ENCODE peak calls at places on chromosomes 13 and 19, in six cellular contexts. P is GM12865, V is NB4, L is psoas muscle, K is fibroblast of the aortic adventitia, W is astrocyte of the spinal cord. X is an unnamed sample.

GRCh38 chr19:17184381-17184841 is 30.7 kb upstream of the USE1 start:
- DNase-seq in K (no peak), V (no peak), P (no peak), L (no peak), W (no peak), X (no peak)

GRCh38 chr13:44879452-44880058 is 109.7 kb downstream of the NUFIP1 start:
- DNase-seq in K (peak; percentile 72), W (peak; percentile 58), L (no peak), P (peak; percentile 65), V (peak; percentile 61), X (peak; percentile 53)

GRCh38 chr13:92224052-92224821 is 825.8 kb downstream of the GPC5 start:
- DNase-seq in W (peak; percentile 95), K (peak; percentile 93), V (peak; percentile 92), P (no peak), L (no peak), X (peak; percentile 95)

GRCh38 chr19:48498922-48499321 is 12.7 kb downstream of the LMTK3 start:
- DNase-seq in W (no peak), V (no peak), L (no peak), P (no peak), K (no peak), X (no peak)

GRCh38 chr13:19860884-19861655 is 2.4 kb downstream of the ZMYM5 start:
- DNase-seq in L (no peak), K (peak; percentile 66), W (peak; percentile 64), P (peak; percentile 11), V (peak; percentile 43), X (peak; percentile 48)

GRCh38 chr19:50203281-50204080 is at the start of gene MYH14:
- DNase-seq in K (no peak), L (peak; percentile 97), V (no peak), P (no peak), W (peak; percentile 9), X (no peak)

GRCh38 chr19:23065306-23065705 is 51.5 kb upstream of the ZNF730 start:
- DNase-seq in P (no peak), L (no peak), W (no peak), V (no peak), K (no peak), X (no peak)

GRCh38 chr13:72221276-72221962 is 354.4 kb upstream of the DACH1 start:
- DNase-seq in K (no peak), L (no peak), W (no peak), V (peak; percentile 48), P (peak; percentile 27), X (no peak)

GRCh38 chr19:11191273-11191755 is 6.0 kb downstream of the KANK2 start:
- DNase-seq in L (peak; percentile 91), W (peak; percentile 57), P (peak; percentile 50), V (no peak), K (peak; percentile 62), X (peak; percentile 86)

GRCh38 chr19:53285087-53285486 is 17.6 kb upstream of the VN1R4 start:
- DNase-seq in W (no peak), P (no peak), K (no peak), V (no peak), L (no peak), X (no peak)

GRCh38 chr13:73578251-73578875 is 519.6 kb downstream of the KLF5 start:
- DNase-seq in K (peak; percentile 18), P (no peak), V (no peak), W (no peak), L (no peak), X (no peak)

DNA sequence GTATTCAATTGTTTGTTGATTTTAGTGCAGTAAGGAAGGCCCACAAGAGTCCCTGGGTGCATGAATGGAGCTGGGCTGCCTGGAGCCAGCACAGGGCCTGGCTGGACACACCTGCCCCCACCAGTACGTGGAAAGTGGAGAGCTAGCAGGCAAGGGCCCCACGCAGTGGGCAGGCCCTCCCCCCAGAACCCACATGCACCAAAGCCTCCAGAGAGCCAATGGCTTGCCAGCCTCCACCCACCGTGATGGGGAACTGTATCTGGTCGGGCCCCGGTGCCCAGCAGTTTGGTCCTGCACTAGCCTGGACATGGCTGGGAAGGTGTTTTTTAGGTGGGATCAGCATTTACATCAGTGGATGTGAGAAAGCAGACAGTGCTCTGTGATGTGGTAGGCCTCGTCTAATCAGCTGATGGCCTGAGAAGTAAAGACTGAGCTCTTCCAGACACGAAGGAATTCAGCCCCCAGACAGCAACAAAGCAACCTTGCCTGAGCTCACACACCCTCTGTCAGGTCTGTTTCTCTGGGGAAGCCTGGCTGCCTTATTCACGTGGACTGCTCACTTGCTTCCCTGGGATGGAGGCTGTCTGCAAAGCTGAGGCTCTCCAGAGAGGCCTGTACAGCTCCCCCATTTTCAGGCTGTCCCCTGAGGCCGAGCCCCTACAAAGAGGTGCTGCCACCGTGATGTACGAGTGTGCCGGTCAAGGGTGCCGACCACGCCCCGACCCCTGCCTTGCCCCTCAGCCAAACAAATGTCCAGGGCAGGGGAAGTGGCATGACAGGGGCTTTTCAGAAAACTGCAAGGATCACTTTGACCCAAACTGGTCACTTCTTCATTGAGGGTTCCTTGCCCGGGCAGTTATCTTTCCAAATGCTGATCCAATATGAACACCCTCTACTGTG is 27.5 kb downstream of the RAB20 start:
- DNase-seq in W (no peak), P (no peak), K (no peak), V (no peak), L (no peak), X (peak; percentile 23)
- TF ChIP-seq CTCF in W (no peak), P (no peak), K (no peak), V (no peak), L (no peak), X (no peak)

DNA sequence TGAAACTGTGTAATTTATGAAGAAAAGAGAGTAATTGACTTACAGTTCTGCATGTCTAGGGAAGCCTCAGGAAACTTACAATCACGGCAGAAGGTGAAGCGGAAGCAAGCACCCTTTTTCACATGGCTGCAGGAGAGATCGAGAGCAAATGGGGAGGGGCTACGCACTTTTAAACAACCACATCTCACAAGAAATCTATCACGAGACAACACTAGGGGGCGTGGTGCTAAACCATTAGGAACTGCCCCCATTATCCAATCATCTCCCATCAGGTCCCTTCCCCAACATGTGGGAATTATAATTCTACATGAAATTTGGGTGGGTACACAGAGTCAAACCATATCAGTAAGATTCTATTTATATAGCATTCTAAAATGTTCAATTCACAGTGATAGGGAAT is 114.8 kb upstream of the TRPC4 start:
- DNase-seq in K (no peak), P (no peak), W (no peak), V (peak; percentile 35), L (no peak), X (no peak)
- TF ChIP-seq CTCF in K (peak; percentile 1), P (no peak), W (peak; percentile 16), V (peak; percentile 26), L (no peak), X (no peak)

GRCh38 chr13:46341112-46341711 is 45.8 kb downstream of the RUBCNL start:
- DNase-seq in P (peak; percentile 66), W (peak; percentile 90), L (no peak), K (peak; percentile 68), V (peak; percentile 67), X (no peak)
- TF ChIP-seq CTCF in P (no peak), W (no peak), L (no peak), K (no peak), V (no peak), X (no peak)

GRCh38 chr19:35741216-35741541 is 1.1 kb downstream of the IGFLR1 start:
- DNase-seq in P (no peak), V (no peak), W (no peak), L (no peak), K (no peak), X (no peak)
- TF ChIP-seq CTCF in P (no peak), V (peak; percentile 5), W (no peak), L (no peak), K (peak; percentile 0), X (no peak)

GRCh38 chr19:57803594-57804325 is 11.0 kb downstream of the ZNF552 start:
- DNase-seq in K (peak; percentile 66), V (no peak), L (no peak), P (no peak), W (peak; percentile 93), X (peak; percentile 84)
- TF ChIP-seq CTCF in K (no peak), V (no peak), L (no peak), P (no peak), W (no peak), X (no peak)